ENCODE peak calls at places on chromosome 19, in six cellular contexts. One of them, this sample, is unnamed.

GRCh38 chr19:41707871-41708371 is 505 bp upstream of the CEACAM5 start:
- DNase-seq in fibroblast of lung: no peak
- DNase-seq in nephron progenitor cell: no peak
- DNase-seq in lower lobe of right lung: no peak
- DNase-seq in fibroblast of mammary gland: no peak
- DNase-seq in uterus: no peak
- DNase-seq in this sample: no peak

GRCh38 chr19:9523885-9524474 is 14.5 kb downstream of the ZNF426 start:
- DNase-seq in fibroblast of lung: peak; percentile 10
- DNase-seq in nephron progenitor cell: no peak
- DNase-seq in lower lobe of right lung: no peak
- DNase-seq in fibroblast of mammary gland: peak; percentile 6
- DNase-seq in uterus: no peak
- DNase-seq in this sample: no peak

GRCh38 chr19:38693380-38694223 is 46.2 kb downstream of the ACTN4 start:
- DNase-seq in fibroblast of lung: peak; percentile 93
- DNase-seq in nephron progenitor cell: peak; percentile 55
- DNase-seq in lower lobe of right lung: no peak
- DNase-seq in fibroblast of mammary gland: peak; percentile 73
- DNase-seq in uterus: no peak
- DNase-seq in this sample: no peak

GRCh38 chr19:17406039-17406886 is 833 bp upstream of the BST2 start:
- DNase-seq in fibroblast of lung: peak; percentile 71
- DNase-seq in nephron progenitor cell: no peak
- DNase-seq in lower lobe of right lung: no peak
- DNase-seq in fibroblast of mammary gland: no peak
- DNase-seq in uterus: no peak
- DNase-seq in this sample: no peak

GRCh38 chr19:42284641-42285341 is 15.7 kb downstream of the CIC start:
- DNase-seq in fibroblast of lung: no peak
- DNase-seq in nephron progenitor cell: no peak
- DNase-seq in lower lobe of right lung: no peak
- DNase-seq in fibroblast of mammary gland: no peak
- DNase-seq in uterus: peak; percentile 49
- DNase-seq in this sample: no peak

GRCh38 chr19:10418281-10419199 is 1.8 kb upstream of the PDE4A start:
- DNase-seq in fibroblast of lung: peak; percentile 46
- DNase-seq in nephron progenitor cell: peak; percentile 51
- DNase-seq in lower lobe of right lung: no peak
- DNase-seq in fibroblast of mammary gland: no peak
- DNase-seq in uterus: no peak
- DNase-seq in this sample: no peak

GRCh38 chr19:29404015-29404414 is 121.8 kb upstream of the VSTM2B start:
- DNase-seq in fibroblast of lung: no peak
- DNase-seq in nephron progenitor cell: no peak
- DNase-seq in lower lobe of right lung: no peak
- DNase-seq in fibroblast of mammary gland: no peak
- DNase-seq in uterus: no peak
- DNase-seq in this sample: no peak

GRCh38 chr19:11137542-11138384 is 17.8 kb downstream of the SPC24 start:
- DNase-seq in fibroblast of lung: peak; percentile 81
- DNase-seq in nephron progenitor cell: peak; percentile 73
- DNase-seq in lower lobe of right lung: peak; percentile 80
- DNase-seq in fibroblast of mammary gland: peak; percentile 92
- DNase-seq in uterus: peak; percentile 91
- DNase-seq in this sample: no peak

GRCh38 chr19:16604615-16605014 is 23.4 kb downstream of the MED26 start:
- DNase-seq in fibroblast of lung: no peak
- DNase-seq in nephron progenitor cell: no peak
- DNase-seq in lower lobe of right lung: no peak
- DNase-seq in fibroblast of mammary gland: no peak
- DNase-seq in uterus: no peak
- DNase-seq in this sample: no peak

GRCh38 chr19:17671906-17672305 is 16.2 kb downstream of the UNC13A start:
- DNase-seq in fibroblast of lung: peak; percentile 27
- DNase-seq in nephron progenitor cell: no peak
- DNase-seq in lower lobe of right lung: no peak
- DNase-seq in fibroblast of mammary gland: peak; percentile 48
- DNase-seq in uterus: no peak
- DNase-seq in this sample: no peak

GRCh38 chr19:40603071-40603718 is 2.0 kb downstream of the LTBP4 start:
- DNase-seq in fibroblast of lung: peak; percentile 67
- DNase-seq in nephron progenitor cell: no peak
- DNase-seq in lower lobe of right lung: no peak
- DNase-seq in fibroblast of mammary gland: no peak
- DNase-seq in uterus: no peak
- DNase-seq in this sample: no peak

GRCh38 chr19:38229585-38230073 is 5.6 kb upstream of the DPF1 start:
- DNase-seq in fibroblast of lung: peak; percentile 86
- DNase-seq in nephron progenitor cell: peak; percentile 83
- DNase-seq in lower lobe of right lung: no peak
- DNase-seq in fibroblast of mammary gland: peak; percentile 77
- DNase-seq in uterus: no peak
- DNase-seq in this sample: no peak

GRCh38 chr19:10158485-10158884 is 36.3 kb downstream of the DNMT1 start:
- DNase-seq in fibroblast of lung: no peak
- DNase-seq in nephron progenitor cell: no peak
- DNase-seq in lower lobe of right lung: no peak
- DNase-seq in fibroblast of mammary gland: no peak
- DNase-seq in uterus: no peak
- DNase-seq in this sample: no peak

GRCh38 chr19:38012944-38013343 is 105.9 kb downstream of the SIPA1L3 start:
- DNase-seq in fibroblast of lung: no peak
- DNase-seq in nephron progenitor cell: no peak
- DNase-seq in lower lobe of right lung: no peak
- DNase-seq in fibroblast of mammary gland: no peak
- DNase-seq in uterus: no peak
- DNase-seq in this sample: no peak

GRCh38 chr19:58054792-58055482 is 4.1 kb upstream of the ZNF135 start:
- DNase-seq in fibroblast of lung: peak; percentile 44
- DNase-seq in nephron progenitor cell: no peak
- DNase-seq in lower lobe of right lung: no peak
- DNase-seq in fibroblast of mammary gland: peak; percentile 24
- DNase-seq in uterus: peak; percentile 34
- DNase-seq in this sample: no peak

GRCh38 chr19:10321417-10321797 is 5.6 kb upstream of the FDX2 start:
- DNase-seq in fibroblast of lung: no peak
- DNase-seq in nephron progenitor cell: no peak
- DNase-seq in lower lobe of right lung: no peak
- DNase-seq in fibroblast of mammary gland: no peak
- DNase-seq in uterus: no peak
- DNase-seq in this sample: no peak

GRCh38 chr19:10009269-10009665 is 1.0 kb downstream of the COL5A3 start:
- DNase-seq in fibroblast of lung: peak; percentile 70
- DNase-seq in nephron progenitor cell: peak; percentile 92
- DNase-seq in lower lobe of right lung: peak; percentile 52
- DNase-seq in fibroblast of mammary gland: peak; percentile 90
- DNase-seq in uterus: peak; percentile 79
- DNase-seq in this sample: no peak

GRCh38 chr19:44772969-44773368 is 4.7 kb upstream of the CBLC start:
- DNase-seq in fibroblast of lung: peak; percentile 34
- DNase-seq in nephron progenitor cell: no peak
- DNase-seq in lower lobe of right lung: no peak
- DNase-seq in fibroblast of mammary gland: peak; percentile 80
- DNase-seq in uterus: no peak
- DNase-seq in this sample: no peak

GRCh38 chr19:1651061-1651547 is 1.3 kb downstream of the TCF3 start:
- DNase-seq in fibroblast of lung: peak; percentile 21
- DNase-seq in nephron progenitor cell: peak; percentile 48
- DNase-seq in lower lobe of right lung: no peak
- DNase-seq in fibroblast of mammary gland: peak; percentile 24
- DNase-seq in uterus: no peak
- DNase-seq in this sample: no peak

GRCh38 chr19:38640368-38640767 is 7.1 kb upstream of the ACTN4 start:
- DNase-seq in fibroblast of lung: no peak
- DNase-seq in nephron progenitor cell: no peak
- DNase-seq in lower lobe of right lung: no peak
- DNase-seq in fibroblast of mammary gland: no peak
- DNase-seq in uterus: no peak
- DNase-seq in this sample: no peak

GRCh38 chr19:49988433-49988832 is 27.5 kb upstream of the SIGLEC11 start:
- DNase-seq in fibroblast of lung: peak; percentile 82
- DNase-seq in nephron progenitor cell: no peak
- DNase-seq in lower lobe of right lung: no peak
- DNase-seq in fibroblast of mammary gland: peak; percentile 75
- DNase-seq in uterus: no peak
- DNase-seq in this sample: no peak

GRCh38 chr19:42657551-42657950 is 62.8 kb upstream of the CEACAM8 start:
- DNase-seq in fibroblast of lung: peak; percentile 28
- DNase-seq in nephron progenitor cell: no peak
- DNase-seq in lower lobe of right lung: no peak
- DNase-seq in fibroblast of mammary gland: peak; percentile 39
- DNase-seq in uterus: no peak
- DNase-seq in this sample: no peak

GRCh38 chr19:45150731-45151725 is 9.8 kb downstream of the NKPD1 start:
- DNase-seq in fibroblast of lung: no peak
- DNase-seq in nephron progenitor cell: no peak
- DNase-seq in lower lobe of right lung: no peak
- DNase-seq in fibroblast of mammary gland: no peak
- DNase-seq in uterus: no peak
- DNase-seq in this sample: no peak

GRCh38 chr19:43682824-43683661 is 13.1 kb upstream of the PLAUR start:
- DNase-seq in fibroblast of lung: no peak
- DNase-seq in nephron progenitor cell: no peak
- DNase-seq in lower lobe of right lung: no peak
- DNase-seq in fibroblast of mammary gland: no peak
- DNase-seq in uterus: no peak
- DNase-seq in this sample: no peak

GRCh38 chr19:51421229-51422052 is 4.0 kb upstream of the SIGLEC10 start:
- DNase-seq in fibroblast of lung: no peak
- DNase-seq in nephron progenitor cell: peak; percentile 13
- DNase-seq in lower lobe of right lung: no peak
- DNase-seq in fibroblast of mammary gland: no peak
- DNase-seq in uterus: no peak
- DNase-seq in this sample: no peak

GRCh38 chr19:51417107-51417806 is at the start of gene SIGLEC10:
- DNase-seq in fibroblast of lung: no peak
- DNase-seq in nephron progenitor cell: no peak
- DNase-seq in lower lobe of right lung: peak; percentile 84
- DNase-seq in fibroblast of mammary gland: peak; percentile 35
- DNase-seq in uterus: no peak
- DNase-seq in this sample: peak; percentile 89

GRCh38 chr19:51417807-51418152 is 338 bp upstream of the SIGLEC10 start:
- DNase-seq in fibroblast of lung: no peak
- DNase-seq in nephron progenitor cell: no peak
- DNase-seq in lower lobe of right lung: no peak
- DNase-seq in fibroblast of mammary gland: no peak
- DNase-seq in uterus: no peak
- DNase-seq in this sample: no peak

GRCh38 chr19:51418707-51419106 is 1.3 kb upstream of the SIGLEC10 start:
- DNase-seq in fibroblast of lung: no peak
- DNase-seq in nephron progenitor cell: no peak
- DNase-seq in lower lobe of right lung: no peak
- DNase-seq in fibroblast of mammary gland: no peak
- DNase-seq in uterus: no peak
- DNase-seq in this sample: no peak

DNA sequence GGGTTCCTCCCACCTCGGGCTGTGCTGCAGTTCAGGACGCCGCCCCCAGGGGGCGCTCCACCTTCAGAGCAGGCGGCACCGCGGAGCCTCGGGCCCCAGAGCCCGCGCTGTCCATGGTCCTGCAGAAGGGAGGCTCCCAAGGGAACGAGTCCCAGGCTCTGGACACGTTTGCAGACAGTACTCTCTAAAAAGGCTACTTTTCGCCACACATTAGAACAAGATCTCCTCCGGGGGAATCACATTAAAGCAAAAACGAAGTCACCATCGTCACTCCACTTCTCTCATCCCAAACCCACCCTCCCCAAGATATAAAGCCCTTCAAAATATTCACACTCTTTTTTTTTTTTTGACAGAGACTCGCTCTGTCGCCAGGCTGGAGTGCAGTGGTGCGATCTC is 4.6 kb upstream of the SIGLEC10 start:
- DNase-seq in fibroblast of lung: peak; percentile 25
- DNase-seq in nephron progenitor cell: peak; percentile 99
- DNase-seq in lower lobe of right lung: peak; percentile 91
- DNase-seq in fibroblast of mammary gland: peak; percentile 60
- DNase-seq in uterus: no peak
- DNase-seq in this sample: peak; percentile 84
- TF ChIP-seq CTCF in fibroblast of lung: peak; percentile 76
- TF ChIP-seq CTCF in nephron progenitor cell: peak; percentile 100
- TF ChIP-seq CTCF in lower lobe of right lung: peak; percentile 98
- TF ChIP-seq CTCF in fibroblast of mammary gland: peak; percentile 90
- TF ChIP-seq CTCF in uterus: peak; percentile 44
- TF ChIP-seq CTCF in this sample: peak; percentile 100

DNA sequence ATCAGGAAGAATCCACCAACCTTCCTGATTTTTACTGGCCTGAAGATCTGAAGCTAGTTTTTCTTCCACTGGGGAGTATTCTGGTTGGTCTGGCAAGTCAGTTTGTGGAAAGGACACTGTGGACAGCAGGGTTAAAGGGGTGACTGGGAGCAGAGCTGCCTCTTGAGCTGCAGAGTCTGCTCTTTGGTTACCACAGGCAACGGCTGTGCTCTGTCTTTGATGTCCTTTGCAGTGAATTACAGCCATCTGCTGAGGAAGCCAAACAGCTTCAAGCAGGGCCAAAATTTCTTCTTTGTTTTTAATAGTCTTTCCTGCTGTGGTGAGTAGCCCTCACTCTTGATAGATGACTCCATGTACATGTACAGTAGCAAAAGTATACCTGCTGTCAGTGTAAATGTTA is 75.7 kb downstream of the ZNF100 start:
- DNase-seq in fibroblast of lung: no peak
- DNase-seq in nephron progenitor cell: no peak
- DNase-seq in lower lobe of right lung: no peak
- DNase-seq in fibroblast of mammary gland: no peak
- DNase-seq in uterus: peak; percentile 24
- DNase-seq in this sample: no peak
- TF ChIP-seq CTCF in fibroblast of lung: no peak
- TF ChIP-seq CTCF in nephron progenitor cell: no peak
- TF ChIP-seq CTCF in lower lobe of right lung: no peak
- TF ChIP-seq CTCF in fibroblast of mammary gland: no peak
- TF ChIP-seq CTCF in uterus: no peak
- TF ChIP-seq CTCF in this sample: no peak

GRCh38 chr19:34220472-34221063 is 33.8 kb upstream of the GARRE1 start:
- DNase-seq in fibroblast of lung: peak; percentile 50
- DNase-seq in nephron progenitor cell: peak; percentile 67
- DNase-seq in lower lobe of right lung: no peak
- DNase-seq in fibroblast of mammary gland: peak; percentile 81
- DNase-seq in uterus: peak; percentile 48
- DNase-seq in this sample: no peak
- TF ChIP-seq CTCF in fibroblast of lung: peak; percentile 69
- TF ChIP-seq CTCF in nephron progenitor cell: peak; percentile 58
- TF ChIP-seq CTCF in lower lobe of right lung: peak; percentile 71
- TF ChIP-seq CTCF in fibroblast of mammary gland: peak; percentile 71
- TF ChIP-seq CTCF in uterus: peak; percentile 45
- TF ChIP-seq CTCF in this sample: peak; percentile 74

DNA sequence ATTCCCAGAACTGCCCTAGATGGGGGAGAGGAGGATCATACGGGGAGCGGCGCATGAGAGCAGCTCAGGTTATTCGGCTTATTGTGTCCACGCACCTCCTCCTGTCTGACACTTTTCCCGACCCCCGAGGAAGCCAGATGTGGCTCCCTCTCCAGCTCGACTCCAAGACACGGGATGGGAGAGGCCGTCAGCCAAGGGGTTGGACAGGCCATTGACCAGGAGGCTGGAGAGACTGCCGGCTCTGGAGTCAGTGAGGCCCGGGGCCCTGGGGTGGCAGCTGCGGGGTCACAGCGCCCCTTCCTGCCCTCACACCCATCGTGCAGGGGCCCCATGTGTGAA is 2.9 kb downstream of the DMKN start:
- DNase-seq in fibroblast of lung: no peak
- DNase-seq in nephron progenitor cell: no peak
- DNase-seq in lower lobe of right lung: no peak
- DNase-seq in fibroblast of mammary gland: no peak
- DNase-seq in uterus: no peak
- DNase-seq in this sample: no peak
- TF ChIP-seq CTCF in fibroblast of lung: no peak
- TF ChIP-seq CTCF in nephron progenitor cell: no peak
- TF ChIP-seq CTCF in lower lobe of right lung: no peak
- TF ChIP-seq CTCF in fibroblast of mammary gland: no peak
- TF ChIP-seq CTCF in uterus: no peak
- TF ChIP-seq CTCF in this sample: peak; percentile 68

This sample was measured in CD14-positive monocyte.